ENCODE peak calls at places on chromosome X, in five cellular contexts. G is GM12878, B is left lung, J is aorta, Q is lower lobe of right lung. Y is an unnamed sample.

GRCh38 chrX:151177141-151178027 is 1.0 kb downstream of the GPR50 start:
- DNase-seq in G (no peak), Q (no peak), B (no peak), J (peak; percentile 73), Y (peak; percentile 73)

GRCh38 chrX:48834383-48834709 is 1.1 kb downstream of the PCSK1N start:
- DNase-seq in Q (no peak), G (no peak), B (no peak), J (peak; percentile 42), Y (no peak)

GRCh38 chrX:135737361-135738071 is 24.1 kb downstream of the CT45A1 start:
- DNase-seq in G (no peak), J (no peak), B (no peak), Q (no peak), Y (no peak)

GRCh38 chrX:110734894-110735541 is 60.6 kb downstream of the CHRDL1 start:
- DNase-seq in Q (no peak), B (no peak), G (no peak), J (no peak), Y (peak; percentile 33)

GRCh38 chrX:14064632-14065432 is 35.1 kb upstream of the GEMIN8 start:
- DNase-seq in G (no peak), J (no peak), Q (no peak), B (no peak), Y (no peak)

GRCh38 chrX:117835034-117835433 is 281.6 kb downstream of the KLHL13 start:
- DNase-seq in B (no peak), J (no peak), G (no peak), Q (no peak), Y (peak; percentile 2)

GRCh38 chrX:69025802-69026301 is 139.4 kb downstream of the PJA1 start:
- DNase-seq in B (no peak), Q (no peak), J (no peak), G (no peak), Y (no peak)

GRCh38 chrX:30941898-30942297 is 52.8 kb upstream of the TAB3 start:
- DNase-seq in G (no peak), B (no peak), Q (no peak), J (no peak), Y (no peak)

GRCh38 chrX:9341305-9342201 is 123.3 kb upstream of the TBL1X start:
- DNase-seq in G (peak; percentile 53), B (peak; percentile 79), J (peak; percentile 88), Q (peak; percentile 82), Y (peak; percentile 43)

GRCh38 chrX:16205840-16206239 is 38.6 kb downstream of the MAGEB17 start:
- DNase-seq in G (no peak), J (no peak), Q (no peak), B (no peak), Y (no peak)

GRCh38 chrX:13661735-13662536 is 9.0 kb downstream of the TCEANC start:
- DNase-seq in G (no peak), Q (no peak), J (no peak), B (no peak), Y (no peak)

GRCh38 chrX:69616520-69617203 is 749 bp downstream of the EDA start:
- DNase-seq in B (peak; percentile 49), G (no peak), J (peak; percentile 78), Q (peak; percentile 41), Y (peak; percentile 55)

GRCh38 chrX:120999413-120999812 is 13.9 kb upstream of the CT47A1 start:
- DNase-seq in B (no peak), G (no peak), Q (no peak), J (no peak), Y (no peak)

GRCh38 chrX:107684956-107685385 is 56.7 kb downstream of the PRPS1 start:
- DNase-seq in J (no peak), G (no peak), B (peak; percentile 81), Q (peak; percentile 93), Y (peak; percentile 63)

GRCh38 chrX:103607385-103608304 is at the start of gene TCEAL3:
- DNase-seq in J (peak; percentile 89), B (peak; percentile 82), Q (peak; percentile 74), G (no peak), Y (peak; percentile 81)

GRCh38 chrX:48939417-48940228 is 17.8 kb downstream of the OTUD5 start:
- DNase-seq in G (peak; percentile 59), Q (no peak), J (no peak), B (no peak), Y (no peak)

GRCh38 chrX:134604701-134605271 is 53.5 kb downstream of the PLAC1 start:
- DNase-seq in Q (peak; percentile 45), B (no peak), G (no peak), J (no peak), Y (no peak)

GRCh38 chrX:11406109-11406755 is 113.0 kb downstream of the AMELX start:
- DNase-seq in B (no peak), J (no peak), Q (no peak), G (no peak), Y (no peak)

GRCh38 chrX:28586291-28586690 is 955 bp upstream of the IL1RAPL1 start:
- DNase-seq in J (no peak), Q (no peak), G (no peak), B (no peak), Y (peak; percentile 30)

GRCh38 chrX:69398881-69399280 is 105.2 kb upstream of the NALF2 start:
- DNase-seq in G (no peak), B (no peak), Q (no peak), J (no peak), Y (no peak)

GRCh38 chrX:152445926-152446325 is 5.2 kb downstream of the GABRA3 start:
- DNase-seq in J (no peak), G (no peak), Q (no peak), B (no peak), Y (no peak)

GRCh38 chrX:37783284-37783683 is 3.4 kb downstream of the CYBB start:
- DNase-seq in G (no peak), Q (no peak), J (no peak), B (peak; percentile 76), Y (no peak)

GRCh38 chrX:11555759-11556158 is 110.0 kb downstream of the ARHGAP6 start:
- DNase-seq in J (no peak), Q (no peak), B (no peak), G (no peak), Y (no peak)

GRCh38 chrX:18377802-18378201 is 23.3 kb upstream of the SCML2 start:
- DNase-seq in J (no peak), B (no peak), Q (no peak), G (no peak), Y (peak; percentile 33)

GRCh38 chrX:108167211-108167872 is 75.8 kb downstream of the ATG4A start:
- DNase-seq in B (no peak), J (no peak), G (no peak), Q (no peak), Y (no peak)

GRCh38 chrX:106612403-106612789 is 618 bp downstream of the RADX start:
- DNase-seq in B (no peak), G (no peak), Q (no peak), J (no peak), Y (peak; percentile 9)

GRCh38 chrX:134626434-134626833 is 31.8 kb downstream of the PLAC1 start:
- DNase-seq in Q (no peak), G (no peak), B (no peak), J (no peak), Y (no peak)

GRCh38 chrX:110082156-110082555 is 79.2 kb downstream of the TMEM164 start:
- DNase-seq in B (no peak), Q (no peak), J (no peak), G (no peak), Y (no peak)

GRCh38 chrX:30657542-30658238 is 4.5 kb downstream of the GK start:
- DNase-seq in Q (no peak), B (no peak), G (no peak), J (no peak), Y (no peak)

GRCh38 chrX:54921427-54922021 is 900 bp downstream of the TRO start:
- DNase-seq in Q (no peak), G (no peak), B (peak; percentile 36), J (peak; percentile 88), Y (peak; percentile 73)

GRCh38 chrX:102745513-102746133 is 25.1 kb downstream of the GPRASP3 start:
- DNase-seq in Q (peak; percentile 25), J (peak; percentile 68), G (no peak), B (peak; percentile 52), Y (peak; percentile 72)

GRCh38 chrX:455673-456072 is 69.0 kb upstream of the PPP2R3B start:
- DNase-seq in G (no peak), Q (peak; percentile 20), J (peak; percentile 10), B (no peak), Y (no peak)

GRCh38 chrX:83916525-83916924 is 55.6 kb downstream of the CYLC1 start:
- DNase-seq in Q (no peak), G (no peak), B (no peak), J (no peak), Y (peak; percentile 10)

GRCh38 chrX:136528645-136529315 is 3.2 kb upstream of the VGLL1 start:
- DNase-seq in J (no peak), B (no peak), G (no peak), Q (no peak), Y (peak; percentile 26)

GRCh38 chrX:46575991-46576392 is 2.4 kb downstream of the CHST7 start:
- DNase-seq in Q (no peak), J (no peak), G (no peak), B (no peak), Y (no peak)

DNA sequence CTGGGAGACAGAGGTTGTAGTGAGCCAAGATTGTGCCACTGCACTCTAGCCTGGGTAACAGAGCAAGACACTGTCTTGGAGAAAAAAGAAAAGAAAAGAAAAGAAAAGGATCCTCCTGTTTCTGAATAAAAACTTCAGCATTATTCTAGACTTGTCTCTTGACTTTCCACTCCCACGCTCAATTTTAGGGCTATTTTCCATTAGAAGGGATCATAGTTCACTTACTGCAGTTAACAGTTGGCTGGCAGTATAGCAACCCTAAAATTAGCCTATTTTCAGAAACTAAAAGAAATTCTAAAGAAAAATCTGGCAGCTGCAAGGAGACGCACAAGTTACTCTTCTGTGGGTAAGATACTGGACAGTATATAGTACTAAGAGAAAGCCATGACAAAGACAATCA is 28.1 kb downstream of the THOC2 start:
- DNase-seq in B (no peak), G (no peak), J (no peak), Q (no peak), Y (no peak)
- H3K27me3 ChIP-seq in B (no peaks in the 10 kb centered on the region), G (no peaks in the 10 kb centered on the region), J (no peaks in the 10 kb centered on the region), Q (no peaks in the 10 kb centered on the region), Y (no peaks in the 10 kb centered on the region)

GRCh38 chrX:39592776-39593175 is 505.0 kb downstream of the BCOR start:
- DNase-seq in G (no peak), J (no peak), Q (no peak), B (no peak), Y (no peak)
- H3K27me3 ChIP-seq in G (no peaks in the 10 kb centered on the region), J (no peaks in the 10 kb centered on the region), Q (no peaks in the 10 kb centered on the region), B (no peaks in the 10 kb centered on the region), Y (no peaks in the 10 kb centered on the region)

GRCh38 chrX:65985922-65986588 is 53.8 kb downstream of the VSIG4 start:
- DNase-seq in B (no peak), Q (no peak), J (no peak), G (peak; percentile 55), Y (peak; percentile 29)
- H3K27me3 ChIP-seq in B (no peaks in the 10 kb centered on the region), Q (no peaks in the 10 kb centered on the region), J (no peaks in the 10 kb centered on the region), G (no peaks in the 10 kb centered on the region), Y (no peaks in the 10 kb centered on the region)

GRCh38 chrX:66126671-66127070 is 37.4 kb upstream of the HEPH start:
- DNase-seq in Q (no peak), G (no peak), J (no peak), B (no peak), Y (no peak)
- H3K27me3 ChIP-seq in Q (no peaks in the 10 kb centered on the region), G (no peaks in the 10 kb centered on the region), J (no peaks in the 10 kb centered on the region), B (no peaks in the 10 kb centered on the region), Y (no peaks in the 10 kb centered on the region)

DNA sequence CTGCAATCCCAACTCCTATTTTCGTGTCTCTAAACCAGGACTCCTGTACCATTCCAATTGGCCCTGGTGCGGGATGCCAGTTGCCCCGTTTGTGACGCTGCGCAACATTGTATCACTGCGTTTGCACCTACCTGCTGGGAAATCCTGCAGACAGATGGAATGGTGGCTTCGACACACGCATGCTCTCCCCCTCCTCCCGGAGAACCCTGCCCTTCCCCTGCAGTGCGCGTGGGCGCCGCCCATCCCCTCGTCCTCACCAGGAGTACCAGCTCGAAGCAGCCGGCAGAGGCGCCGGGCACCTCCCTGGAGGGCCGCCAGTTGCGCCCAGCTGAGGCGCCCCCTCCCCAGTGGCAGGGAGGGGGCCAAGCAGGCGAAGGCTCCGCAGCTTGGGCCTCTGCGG is 1.4 kb downstream of the DGKK start:
- DNase-seq in G (no peak), Q (no peak), J (no peak), B (peak; percentile 43), Y (no peak)
- H3K27me3 ChIP-seq in G (no peaks in the 10 kb centered on the region), Q (peaks cover 45% of the 10 kb centered on the region), J (no peaks in the 10 kb centered on the region), B (peaks cover 100% of the 10 kb centered on the region), Y (peaks cover 66% of the 10 kb centered on the region)